ENCODE peak calls at places on chromosomes 2 and 18, in nine cellular contexts. One of them, this sample, is unnamed.

GRCh38 chr2:223108376-223109100 is 56.5 kb downstream of the KCNE4 start:
- DNase-seq in mesothelial cell of epicardium: no peak
- DNase-seq in CMK: no peak
- DNase-seq in NAMALWA: no peak
- DNase-seq in NCI-H1105 treated with DMSO at 0.1 percent for 48 hours: no peak
- DNase-seq in iPS-NIHi11: no peak
- DNase-seq in activated T-helper 9 cell treated with anti-CD3 and anti-CD28 coated beads, Interleukin-2, amount 50 U/mL, for 16 hours: no peak
- DNase-seq in left lobe of liver: no peak
- DNase-seq in NCI-H345: no peak
- DNase-seq in this sample: no peak

GRCh38 chr18:79644666-79645057 is 34.9 kb upstream of the CTDP1 start:
- DNase-seq in NCI-H1105 treated with DMSO at 0.1 percent for 48 hours: no peak
- DNase-seq in left lobe of liver: no peak
- DNase-seq in CMK: no peak
- DNase-seq in activated T-helper 9 cell treated with anti-CD3 and anti-CD28 coated beads, Interleukin-2, amount 50 U/mL, for 16 hours: no peak
- DNase-seq in NAMALWA: no peak
- DNase-seq in NCI-H345: no peak
- DNase-seq in mesothelial cell of epicardium: no peak
- DNase-seq in iPS-NIHi11: no peak
- DNase-seq in this sample: no peak

GRCh38 chr2:126656311-126657145 is 570 bp downstream of the GYPC start:
- DNase-seq in NCI-H345: no peak
- DNase-seq in iPS-NIHi11: peak
- DNase-seq in NAMALWA: peak
- DNase-seq in CMK: no peak
- DNase-seq in mesothelial cell of epicardium: peak
- DNase-seq in NCI-H1105 treated with DMSO at 0.1 percent for 48 hours: no peak
- DNase-seq in left lobe of liver: no peak
- DNase-seq in activated T-helper 9 cell treated with anti-CD3 and anti-CD28 coated beads, Interleukin-2, amount 50 U/mL, for 16 hours: peak
- DNase-seq in this sample: no peak

GRCh38 chr2:222572761-222573174 is 83.1 kb downstream of the FARSB start:
- DNase-seq in left lobe of liver: peak
- DNase-seq in NAMALWA: no peak
- DNase-seq in NCI-H345: no peak
- DNase-seq in mesothelial cell of epicardium: no peak
- DNase-seq in activated T-helper 9 cell treated with anti-CD3 and anti-CD28 coated beads, Interleukin-2, amount 50 U/mL, for 16 hours: no peak
- DNase-seq in iPS-NIHi11: no peak
- DNase-seq in NCI-H1105 treated with DMSO at 0.1 percent for 48 hours: no peak
- DNase-seq in CMK: no peak
- DNase-seq in this sample: no peak

GRCh38 chr2:241842620-241843211 is 16.0 kb downstream of the PDCD1 start:
- DNase-seq in NCI-H345: no peak
- DNase-seq in iPS-NIHi11: peak
- DNase-seq in CMK: peak
- DNase-seq in left lobe of liver: peak
- DNase-seq in NCI-H1105 treated with DMSO at 0.1 percent for 48 hours: no peak
- DNase-seq in mesothelial cell of epicardium: no peak
- DNase-seq in activated T-helper 9 cell treated with anti-CD3 and anti-CD28 coated beads, Interleukin-2, amount 50 U/mL, for 16 hours: peak
- DNase-seq in NAMALWA: no peak
- DNase-seq in this sample: no peak

GRCh38 chr2:157404363-157404762 is 39.5 kb downstream of the CYTIP start:
- DNase-seq in left lobe of liver: no peak
- DNase-seq in iPS-NIHi11: no peak
- DNase-seq in CMK: no peak
- DNase-seq in NCI-H1105 treated with DMSO at 0.1 percent for 48 hours: no peak
- DNase-seq in NAMALWA: peak
- DNase-seq in NCI-H345: no peak
- DNase-seq in activated T-helper 9 cell treated with anti-CD3 and anti-CD28 coated beads, Interleukin-2, amount 50 U/mL, for 16 hours: peak
- DNase-seq in mesothelial cell of epicardium: no peak
- DNase-seq in this sample: peak

GRCh38 chr2:127526940-127527804 is 883 bp upstream of the IWS1 start:
- DNase-seq in mesothelial cell of epicardium: no peak
- DNase-seq in left lobe of liver: no peak
- DNase-seq in iPS-NIHi11: no peak
- DNase-seq in NAMALWA: no peak
- DNase-seq in NCI-H1105 treated with DMSO at 0.1 percent for 48 hours: peak
- DNase-seq in CMK: no peak
- DNase-seq in activated T-helper 9 cell treated with anti-CD3 and anti-CD28 coated beads, Interleukin-2, amount 50 U/mL, for 16 hours: no peak
- DNase-seq in NCI-H345: no peak
- DNase-seq in this sample: no peak

GRCh38 chr2:84314250-84314649 is 144.8 kb downstream of the SUCLG1 start:
- DNase-seq in mesothelial cell of epicardium: no peak
- DNase-seq in iPS-NIHi11: no peak
- DNase-seq in CMK: no peak
- DNase-seq in NAMALWA: no peak
- DNase-seq in NCI-H345: no peak
- DNase-seq in NCI-H1105 treated with DMSO at 0.1 percent for 48 hours: no peak
- DNase-seq in activated T-helper 9 cell treated with anti-CD3 and anti-CD28 coated beads, Interleukin-2, amount 50 U/mL, for 16 hours: no peak
- DNase-seq in left lobe of liver: no peak
- DNase-seq in this sample: no peak

GRCh38 chr2:196170681-196171247 is 614 bp downstream of the STK17B start:
- DNase-seq in NCI-H345: peak
- DNase-seq in CMK: no peak
- DNase-seq in NCI-H1105 treated with DMSO at 0.1 percent for 48 hours: peak
- DNase-seq in iPS-NIHi11: peak
- DNase-seq in activated T-helper 9 cell treated with anti-CD3 and anti-CD28 coated beads, Interleukin-2, amount 50 U/mL, for 16 hours: no peak
- DNase-seq in mesothelial cell of epicardium: no peak
- DNase-seq in NAMALWA: peak
- DNase-seq in left lobe of liver: no peak
- DNase-seq in this sample: no peak

GRCh38 chr2:28633739-28634138 is 117.9 kb upstream of the PPP1CB start:
- DNase-seq in mesothelial cell of epicardium: no peak
- DNase-seq in NCI-H345: no peak
- DNase-seq in activated T-helper 9 cell treated with anti-CD3 and anti-CD28 coated beads, Interleukin-2, amount 50 U/mL, for 16 hours: no peak
- DNase-seq in NAMALWA: no peak
- DNase-seq in iPS-NIHi11: no peak
- DNase-seq in NCI-H1105 treated with DMSO at 0.1 percent for 48 hours: no peak
- DNase-seq in CMK: no peak
- DNase-seq in left lobe of liver: no peak
- DNase-seq in this sample: peak

GRCh38 chr2:3465844-3466481 is 53.4 kb downstream of the ADI1 start:
- DNase-seq in NCI-H1105 treated with DMSO at 0.1 percent for 48 hours: no peak
- DNase-seq in NCI-H345: no peak
- DNase-seq in left lobe of liver: no peak
- DNase-seq in activated T-helper 9 cell treated with anti-CD3 and anti-CD28 coated beads, Interleukin-2, amount 50 U/mL, for 16 hours: no peak
- DNase-seq in CMK: no peak
- DNase-seq in NAMALWA: no peak
- DNase-seq in iPS-NIHi11: no peak
- DNase-seq in mesothelial cell of epicardium: no peak
- DNase-seq in this sample: peak

GRCh38 chr18:9552189-9552588 is 62.2 kb downstream of the PPP4R1 start:
- DNase-seq in left lobe of liver: no peak
- DNase-seq in NCI-H345: no peak
- DNase-seq in activated T-helper 9 cell treated with anti-CD3 and anti-CD28 coated beads, Interleukin-2, amount 50 U/mL, for 16 hours: no peak
- DNase-seq in iPS-NIHi11: no peak
- DNase-seq in NAMALWA: no peak
- DNase-seq in mesothelial cell of epicardium: no peak
- DNase-seq in NCI-H1105 treated with DMSO at 0.1 percent for 48 hours: no peak
- DNase-seq in CMK: no peak
- DNase-seq in this sample: no peak

GRCh38 chr2:43737097-43737854 is 36.6 kb upstream of the DYNC2LI1 start:
- DNase-seq in NCI-H345: no peak
- DNase-seq in mesothelial cell of epicardium: no peak
- DNase-seq in left lobe of liver: no peak
- DNase-seq in CMK: no peak
- DNase-seq in NCI-H1105 treated with DMSO at 0.1 percent for 48 hours: no peak
- DNase-seq in activated T-helper 9 cell treated with anti-CD3 and anti-CD28 coated beads, Interleukin-2, amount 50 U/mL, for 16 hours: no peak
- DNase-seq in NAMALWA: no peak
- DNase-seq in iPS-NIHi11: no peak
- DNase-seq in this sample: peak

GRCh38 chr2:173991857-173992588 is 26.9 kb upstream of the SP3 start:
- DNase-seq in left lobe of liver: peak
- DNase-seq in CMK: no peak
- DNase-seq in NCI-H1105 treated with DMSO at 0.1 percent for 48 hours: no peak
- DNase-seq in NCI-H345: no peak
- DNase-seq in iPS-NIHi11: no peak
- DNase-seq in NAMALWA: no peak
- DNase-seq in mesothelial cell of epicardium: no peak
- DNase-seq in activated T-helper 9 cell treated with anti-CD3 and anti-CD28 coated beads, Interleukin-2, amount 50 U/mL, for 16 hours: no peak
- DNase-seq in this sample: no peak

GRCh38 chr2:203914546-203915169 is 21.9 kb upstream of the ICOS start:
- DNase-seq in NCI-H345: no peak
- DNase-seq in activated T-helper 9 cell treated with anti-CD3 and anti-CD28 coated beads, Interleukin-2, amount 50 U/mL, for 16 hours: no peak
- DNase-seq in NAMALWA: peak
- DNase-seq in CMK: no peak
- DNase-seq in NCI-H1105 treated with DMSO at 0.1 percent for 48 hours: no peak
- DNase-seq in left lobe of liver: no peak
- DNase-seq in mesothelial cell of epicardium: no peak
- DNase-seq in iPS-NIHi11: no peak
- DNase-seq in this sample: no peak

GRCh38 chr2:95008311-95008710 is 17.2 kb upstream of the MAL start:
- DNase-seq in iPS-NIHi11: no peak
- DNase-seq in NCI-H1105 treated with DMSO at 0.1 percent for 48 hours: no peak
- DNase-seq in mesothelial cell of epicardium: no peak
- DNase-seq in NAMALWA: no peak
- DNase-seq in CMK: no peak
- DNase-seq in NCI-H345: no peak
- DNase-seq in left lobe of liver: no peak
- DNase-seq in activated T-helper 9 cell treated with anti-CD3 and anti-CD28 coated beads, Interleukin-2, amount 50 U/mL, for 16 hours: no peak
- DNase-seq in this sample: no peak

GRCh38 chr18:36638224-36638623 is 190.6 kb downstream of the TPGS2 start:
- DNase-seq in NCI-H1105 treated with DMSO at 0.1 percent for 48 hours: no peak
- DNase-seq in left lobe of liver: no peak
- DNase-seq in mesothelial cell of epicardium: no peak
- DNase-seq in NCI-H345: no peak
- DNase-seq in iPS-NIHi11: no peak
- DNase-seq in CMK: no peak
- DNase-seq in NAMALWA: no peak
- DNase-seq in activated T-helper 9 cell treated with anti-CD3 and anti-CD28 coated beads, Interleukin-2, amount 50 U/mL, for 16 hours: no peak
- DNase-seq in this sample: no peak

GRCh38 chr2:184859187-184859586 is 260.9 kb downstream of the ZNF804A start:
- DNase-seq in left lobe of liver: no peak
- DNase-seq in mesothelial cell of epicardium: no peak
- DNase-seq in CMK: no peak
- DNase-seq in iPS-NIHi11: no peak
- DNase-seq in NCI-H345: no peak
- DNase-seq in NCI-H1105 treated with DMSO at 0.1 percent for 48 hours: no peak
- DNase-seq in activated T-helper 9 cell treated with anti-CD3 and anti-CD28 coated beads, Interleukin-2, amount 50 U/mL, for 16 hours: no peak
- DNase-seq in NAMALWA: no peak
- DNase-seq in this sample: no peak

GRCh38 chr2:146226077-146226476 is 1618.8 kb upstream of the ACVR2A start:
- DNase-seq in iPS-NIHi11: no peak
- DNase-seq in left lobe of liver: no peak
- DNase-seq in NCI-H1105 treated with DMSO at 0.1 percent for 48 hours: no peak
- DNase-seq in mesothelial cell of epicardium: no peak
- DNase-seq in CMK: no peak
- DNase-seq in NCI-H345: no peak
- DNase-seq in activated T-helper 9 cell treated with anti-CD3 and anti-CD28 coated beads, Interleukin-2, amount 50 U/mL, for 16 hours: no peak
- DNase-seq in NAMALWA: no peak
- DNase-seq in this sample: no peak

GRCh38 chr18:41646915-41647314 is 308.1 kb upstream of the PIK3C3 start:
- DNase-seq in CMK: no peak
- DNase-seq in NCI-H345: no peak
- DNase-seq in NAMALWA: no peak
- DNase-seq in left lobe of liver: no peak
- DNase-seq in activated T-helper 9 cell treated with anti-CD3 and anti-CD28 coated beads, Interleukin-2, amount 50 U/mL, for 16 hours: no peak
- DNase-seq in iPS-NIHi11: no peak
- DNase-seq in mesothelial cell of epicardium: no peak
- DNase-seq in NCI-H1105 treated with DMSO at 0.1 percent for 48 hours: no peak
- DNase-seq in this sample: no peak

GRCh38 chr18:6132751-6133368 is 237.5 kb upstream of the TMEM200C start:
- DNase-seq in iPS-NIHi11: no peak
- DNase-seq in CMK: no peak
- DNase-seq in NCI-H345: no peak
- DNase-seq in NAMALWA: no peak
- DNase-seq in mesothelial cell of epicardium: no peak
- DNase-seq in left lobe of liver: no peak
- DNase-seq in NCI-H1105 treated with DMSO at 0.1 percent for 48 hours: no peak
- DNase-seq in activated T-helper 9 cell treated with anti-CD3 and anti-CD28 coated beads, Interleukin-2, amount 50 U/mL, for 16 hours: no peak
- DNase-seq in this sample: no peak

GRCh38 chr2:8567469-8568108 is 114.3 kb upstream of the ID2 start:
- DNase-seq in NCI-H345: peak
- DNase-seq in left lobe of liver: peak
- DNase-seq in NCI-H1105 treated with DMSO at 0.1 percent for 48 hours: no peak
- DNase-seq in iPS-NIHi11: no peak
- DNase-seq in NAMALWA: no peak
- DNase-seq in CMK: no peak
- DNase-seq in activated T-helper 9 cell treated with anti-CD3 and anti-CD28 coated beads, Interleukin-2, amount 50 U/mL, for 16 hours: no peak
- DNase-seq in mesothelial cell of epicardium: no peak
- DNase-seq in this sample: no peak

GRCh38 chr18:36375118-36375517 is 77.6 kb downstream of the FHOD3 start:
- DNase-seq in iPS-NIHi11: no peak
- DNase-seq in mesothelial cell of epicardium: no peak
- DNase-seq in activated T-helper 9 cell treated with anti-CD3 and anti-CD28 coated beads, Interleukin-2, amount 50 U/mL, for 16 hours: no peak
- DNase-seq in NCI-H345: no peak
- DNase-seq in NAMALWA: no peak
- DNase-seq in left lobe of liver: no peak
- DNase-seq in NCI-H1105 treated with DMSO at 0.1 percent for 48 hours: no peak
- DNase-seq in CMK: no peak
- DNase-seq in this sample: no peak

GRCh38 chr18:79784071-79784913 is 13.4 kb upstream of the KCNG2 start:
- DNase-seq in iPS-NIHi11: no peak
- DNase-seq in CMK: no peak
- DNase-seq in NAMALWA: no peak
- DNase-seq in mesothelial cell of epicardium: no peak
- DNase-seq in left lobe of liver: no peak
- DNase-seq in activated T-helper 9 cell treated with anti-CD3 and anti-CD28 coated beads, Interleukin-2, amount 50 U/mL, for 16 hours: no peak
- DNase-seq in NCI-H345: no peak
- DNase-seq in NCI-H1105 treated with DMSO at 0.1 percent for 48 hours: no peak
- DNase-seq in this sample: no peak

GRCh38 chr2:25251032-25251460 is 82.7 kb upstream of the POMC start:
- DNase-seq in mesothelial cell of epicardium: no peak
- DNase-seq in iPS-NIHi11: peak
- DNase-seq in NAMALWA: no peak
- DNase-seq in NCI-H1105 treated with DMSO at 0.1 percent for 48 hours: no peak
- DNase-seq in NCI-H345: no peak
- DNase-seq in activated T-helper 9 cell treated with anti-CD3 and anti-CD28 coated beads, Interleukin-2, amount 50 U/mL, for 16 hours: no peak
- DNase-seq in CMK: peak
- DNase-seq in left lobe of liver: no peak
- DNase-seq in this sample: no peak

GRCh38 chr2:70712916-70713315 is 55.1 kb downstream of the ADD2 start:
- DNase-seq in NCI-H345: no peak
- DNase-seq in mesothelial cell of epicardium: peak
- DNase-seq in NCI-H1105 treated with DMSO at 0.1 percent for 48 hours: no peak
- DNase-seq in left lobe of liver: peak
- DNase-seq in CMK: no peak
- DNase-seq in activated T-helper 9 cell treated with anti-CD3 and anti-CD28 coated beads, Interleukin-2, amount 50 U/mL, for 16 hours: no peak
- DNase-seq in iPS-NIHi11: no peak
- DNase-seq in NAMALWA: no peak
- DNase-seq in this sample: no peak

GRCh38 chr2:168432565-168433186 is 23.4 kb upstream of the CERS6 start:
- DNase-seq in NCI-H345: peak
- DNase-seq in NCI-H1105 treated with DMSO at 0.1 percent for 48 hours: peak
- DNase-seq in CMK: no peak
- DNase-seq in mesothelial cell of epicardium: no peak
- DNase-seq in NAMALWA: no peak
- DNase-seq in left lobe of liver: no peak
- DNase-seq in activated T-helper 9 cell treated with anti-CD3 and anti-CD28 coated beads, Interleukin-2, amount 50 U/mL, for 16 hours: no peak
- DNase-seq in iPS-NIHi11: no peak
- DNase-seq in this sample: no peak

GRCh38 chr2:233905945-233906344 is 11.2 kb upstream of the TRPM8 start:
- DNase-seq in mesothelial cell of epicardium: no peak
- DNase-seq in iPS-NIHi11: no peak
- DNase-seq in NCI-H345: no peak
- DNase-seq in NAMALWA: no peak
- DNase-seq in activated T-helper 9 cell treated with anti-CD3 and anti-CD28 coated beads, Interleukin-2, amount 50 U/mL, for 16 hours: no peak
- DNase-seq in NCI-H1105 treated with DMSO at 0.1 percent for 48 hours: no peak
- DNase-seq in left lobe of liver: no peak
- DNase-seq in CMK: no peak
- DNase-seq in this sample: no peak

GRCh38 chr2:235642446-235643107 is 148.7 kb downstream of the AGAP1 start:
- DNase-seq in NAMALWA: no peak
- DNase-seq in mesothelial cell of epicardium: no peak
- DNase-seq in left lobe of liver: no peak
- DNase-seq in NCI-H1105 treated with DMSO at 0.1 percent for 48 hours: no peak
- DNase-seq in NCI-H345: no peak
- DNase-seq in CMK: no peak
- DNase-seq in iPS-NIHi11: no peak
- DNase-seq in activated T-helper 9 cell treated with anti-CD3 and anti-CD28 coated beads, Interleukin-2, amount 50 U/mL, for 16 hours: no peak
- DNase-seq in this sample: no peak

GRCh38 chr2:7084601-7085000 is 167.4 kb downstream of the RNF144A start:
- DNase-seq in left lobe of liver: no peak
- DNase-seq in NCI-H1105 treated with DMSO at 0.1 percent for 48 hours: no peak
- DNase-seq in NCI-H345: no peak
- DNase-seq in CMK: no peak
- DNase-seq in mesothelial cell of epicardium: no peak
- DNase-seq in NAMALWA: no peak
- DNase-seq in activated T-helper 9 cell treated with anti-CD3 and anti-CD28 coated beads, Interleukin-2, amount 50 U/mL, for 16 hours: no peak
- DNase-seq in iPS-NIHi11: no peak
- DNase-seq in this sample: no peak

GRCh38 chr2:70726947-70727725 is 40.9 kb downstream of the ADD2 start:
- DNase-seq in CMK: no peak
- DNase-seq in iPS-NIHi11: no peak
- DNase-seq in left lobe of liver: no peak
- DNase-seq in NAMALWA: no peak
- DNase-seq in activated T-helper 9 cell treated with anti-CD3 and anti-CD28 coated beads, Interleukin-2, amount 50 U/mL, for 16 hours: no peak
- DNase-seq in mesothelial cell of epicardium: no peak
- DNase-seq in NCI-H1105 treated with DMSO at 0.1 percent for 48 hours: no peak
- DNase-seq in NCI-H345: no peak
- DNase-seq in this sample: no peak